ENCODE peak calls at places on chromosomes 11 and 22, in four cellular contexts. L is amygdala, S is progenitor cell of endocrine pancreas, K is GF-D8. E is an unnamed sample.

GRCh38 chr11:7977251-7977917 is 9.8 kb upstream of the EIF3F start:
- DNase-seq in L (no peak), K (no peak), S (no peak), E (no peak)

GRCh38 chr11:130999086-130999485 is 82.8 kb upstream of the SNX19 start:
- DNase-seq in S (no peak), L (no peak), K (no peak), E (no peak)

GRCh38 chr11:128728767-128729587 is 35.1 kb downstream of the FLI1 start:
- DNase-seq in K (peak), S (no peak), L (no peak), E (no peak)

GRCh38 chr22:21823740-21824438 is 43.6 kb downstream of the MAPK1 start:
- DNase-seq in S (no peak), L (no peak), K (no peak), E (no peak)

GRCh38 chr22:28759861-28760560 is 12.5 kb upstream of the CCDC117 start:
- DNase-seq in K (no peak), S (no peak), L (no peak), E (no peak)

GRCh38 chr11:121802542-121802941 is 313.5 kb downstream of the BLID start:
- DNase-seq in K (no peak), S (no peak), L (no peak), E (no peak)

GRCh38 chr22:30643055-30643875 is 7.7 kb downstream of the SLC35E4 start:
- DNase-seq in K (no peak), S (no peak), L (no peak), E (no peak)

GRCh38 chr11:83025267-83025704 is 46.4 kb downstream of the RAB30 start:
- DNase-seq in S (no peak), L (peak), K (no peak), E (no peak)

GRCh38 chr22:50656122-50657070 is 16.2 kb upstream of the SHANK3 start:
- DNase-seq in S (no peak), L (no peak), K (no peak), E (no peak)

GRCh38 chr22:29987143-29987542 is 93.1 kb upstream of the HORMAD2 start:
- DNase-seq in S (no peak), L (peak), K (peak), E (no peak)

GRCh38 chr11:120750647-120751419 is 239.3 kb downstream of the GRIK4 start:
- DNase-seq in S (no peak), K (no peak), L (no peak), E (no peak)

GRCh38 chr22:43188829-43189545 is 2.1 kb upstream of the TTLL12 start:
- DNase-seq in K (no peak), L (no peak), S (no peak), E (no peak)

GRCh38 chr11:120295110-120295509 is 30.0 kb upstream of the TLCD5 start:
- DNase-seq in L (no peak), S (no peak), K (no peak), E (no peak)

E was measured in activated B cell treated with CpG ODN at 0.5 μM for 24 hours.